ENCODE peak calls at places on chromosomes 3 and 15, in six cellular contexts. One of them, this sample, is unnamed. For H3K36me3 and H3K27me3, the result is how much of the 10 kb centered on the place peaks cover.

GRCh38 chr3:14423197-14423743 is 20.9 kb downstream of the SLC6A6 start:
- DNase-seq in GM23338: no peak
- DNase-seq in NT2/D1: no peak
- DNase-seq in HepG2: peak
- DNase-seq in IMR-90: no peak
- DNase-seq in brain microvascular endothelial cell: no peak
- DNase-seq in this sample: no peak

GRCh38 chr3:31043184-31043819 is 148.8 kb upstream of the GADL1 start:
- DNase-seq in GM23338: no peak
- DNase-seq in IMR-90: peak
- DNase-seq in HepG2: no peak
- DNase-seq in NT2/D1: no peak
- DNase-seq in brain microvascular endothelial cell: no peak
- DNase-seq in this sample: no peak

GRCh38 chr15:48963524-48964113 is at the start of gene SHC4:
- DNase-seq in GM23338: peak
- DNase-seq in brain microvascular endothelial cell: peak
- DNase-seq in IMR-90: peak
- DNase-seq in NT2/D1: peak
- DNase-seq in HepG2: peak
- DNase-seq in this sample: peak

GRCh38 chr3:42502429-42503250 is at the start of gene VIPR1:
- DNase-seq in GM23338: peak
- DNase-seq in IMR-90: no peak
- DNase-seq in NT2/D1: peak
- DNase-seq in brain microvascular endothelial cell: peak
- DNase-seq in HepG2: peak
- DNase-seq in this sample: peak

GRCh38 chr3:146504546-146505197 is 35.3 kb upstream of the PLSCR2 start:
- DNase-seq in GM23338: peak
- DNase-seq in brain microvascular endothelial cell: peak
- DNase-seq in IMR-90: no peak
- DNase-seq in HepG2: no peak
- DNase-seq in NT2/D1: peak
- DNase-seq in this sample: peak

GRCh38 chr15:59997070-59997701 is 6.9 kb upstream of the FOXB1 start:
- DNase-seq in HepG2: no peak
- DNase-seq in IMR-90: no peak
- DNase-seq in NT2/D1: no peak
- DNase-seq in brain microvascular endothelial cell: no peak
- DNase-seq in GM23338: peak
- DNase-seq in this sample: peak

GRCh38 chr3:42590989-42591756 is 513 bp downstream of the SS18L2 start:
- DNase-seq in brain microvascular endothelial cell: no peak
- DNase-seq in IMR-90: no peak
- DNase-seq in NT2/D1: no peak
- DNase-seq in HepG2: no peak
- DNase-seq in GM23338: peak
- DNase-seq in this sample: no peak

GRCh38 chr3:154188416-154188815 is 67.2 kb downstream of the ARHGEF26 start:
- DNase-seq in brain microvascular endothelial cell: no peak
- DNase-seq in IMR-90: no peak
- DNase-seq in NT2/D1: no peak
- DNase-seq in HepG2: no peak
- DNase-seq in GM23338: no peak
- DNase-seq in this sample: no peak

GRCh38 chr3:16146015-16146730 is 28.3 kb upstream of the GALNT15 start:
- DNase-seq in HepG2: no peak
- DNase-seq in IMR-90: no peak
- DNase-seq in NT2/D1: no peak
- DNase-seq in GM23338: no peak
- DNase-seq in brain microvascular endothelial cell: no peak
- DNase-seq in this sample: no peak

GRCh38 chr3:156024904-156025303 is 95.5 kb upstream of the KCNAB1 start:
- DNase-seq in HepG2: no peak
- DNase-seq in GM23338: peak
- DNase-seq in NT2/D1: no peak
- DNase-seq in IMR-90: peak
- DNase-seq in brain microvascular endothelial cell: peak
- DNase-seq in this sample: no peak

GRCh38 chr15:35491999-35492398 is 54.0 kb downstream of the DPH6 start:
- DNase-seq in GM23338: no peak
- DNase-seq in HepG2: no peak
- DNase-seq in IMR-90: no peak
- DNase-seq in NT2/D1: no peak
- DNase-seq in brain microvascular endothelial cell: no peak
- DNase-seq in this sample: no peak

GRCh38 chr15:101044625-101045235 is 125.6 kb downstream of the LRRK1 start:
- DNase-seq in GM23338: no peak
- DNase-seq in NT2/D1: no peak
- DNase-seq in IMR-90: no peak
- DNase-seq in HepG2: no peak
- DNase-seq in brain microvascular endothelial cell: no peak
- DNase-seq in this sample: peak

GRCh38 chr15:35583863-35584528 is 38.0 kb upstream of the DPH6 start:
- DNase-seq in GM23338: no peak
- DNase-seq in brain microvascular endothelial cell: no peak
- DNase-seq in NT2/D1: no peak
- DNase-seq in IMR-90: peak
- DNase-seq in HepG2: no peak
- DNase-seq in this sample: no peak

GRCh38 chr3:188923671-188924070 is 248.1 kb upstream of the TPRG1 start:
- DNase-seq in GM23338: no peak
- DNase-seq in HepG2: no peak
- DNase-seq in NT2/D1: no peak
- DNase-seq in brain microvascular endothelial cell: no peak
- DNase-seq in IMR-90: no peak
- DNase-seq in this sample: no peak

GRCh38 chr15:40286794-40287193 is 3.9 kb upstream of the ANKRD63 start:
- DNase-seq in GM23338: no peak
- DNase-seq in HepG2: no peak
- DNase-seq in brain microvascular endothelial cell: no peak
- DNase-seq in IMR-90: no peak
- DNase-seq in NT2/D1: no peak
- DNase-seq in this sample: no peak

GRCh38 chr15:94844533-94845390 is 613.4 kb downstream of the MCTP2 start:
- DNase-seq in NT2/D1: no peak
- DNase-seq in GM23338: peak
- DNase-seq in IMR-90: no peak
- DNase-seq in HepG2: peak
- DNase-seq in brain microvascular endothelial cell: peak
- DNase-seq in this sample: peak

GRCh38 chr3:179666030-179666429 is 13.2 kb downstream of the USP13 start:
- DNase-seq in GM23338: no peak
- DNase-seq in IMR-90: no peak
- DNase-seq in brain microvascular endothelial cell: no peak
- DNase-seq in HepG2: no peak
- DNase-seq in NT2/D1: no peak
- DNase-seq in this sample: no peak

DNA sequence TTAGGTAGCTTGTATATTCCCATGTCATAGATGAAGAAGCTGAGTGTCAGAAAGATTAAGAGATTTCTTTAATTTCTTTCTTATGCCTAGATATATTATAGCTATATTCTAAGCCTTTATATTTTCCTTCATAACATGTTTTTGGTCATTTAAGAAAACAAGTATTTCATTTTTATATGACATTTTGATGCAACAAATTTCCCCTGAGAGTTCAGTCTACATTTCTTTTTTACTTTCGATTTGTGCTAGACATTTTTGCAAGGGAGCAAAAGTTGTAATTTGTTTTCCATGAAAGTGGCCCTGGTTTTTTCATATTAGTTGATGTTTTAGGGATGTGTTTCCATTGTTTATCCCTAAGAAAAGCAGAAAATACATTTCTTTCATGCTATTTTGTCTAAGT is 344.9 kb downstream of the NLGN1 start:
- DNase-seq in NT2/D1: no peak
- DNase-seq in IMR-90: no peak
- DNase-seq in GM23338: no peak
- DNase-seq in HepG2: no peak
- DNase-seq in brain microvascular endothelial cell: no peak
- DNase-seq in this sample: no peak
- H3K4me3 ChIP-seq in NT2/D1: no peak
- H3K4me3 ChIP-seq in IMR-90: no peak
- H3K4me3 ChIP-seq in GM23338: no peak
- H3K4me3 ChIP-seq in HepG2: no peak
- H3K4me3 ChIP-seq in brain microvascular endothelial cell: no peak
- H3K4me3 ChIP-seq in this sample: no peak

DNA sequence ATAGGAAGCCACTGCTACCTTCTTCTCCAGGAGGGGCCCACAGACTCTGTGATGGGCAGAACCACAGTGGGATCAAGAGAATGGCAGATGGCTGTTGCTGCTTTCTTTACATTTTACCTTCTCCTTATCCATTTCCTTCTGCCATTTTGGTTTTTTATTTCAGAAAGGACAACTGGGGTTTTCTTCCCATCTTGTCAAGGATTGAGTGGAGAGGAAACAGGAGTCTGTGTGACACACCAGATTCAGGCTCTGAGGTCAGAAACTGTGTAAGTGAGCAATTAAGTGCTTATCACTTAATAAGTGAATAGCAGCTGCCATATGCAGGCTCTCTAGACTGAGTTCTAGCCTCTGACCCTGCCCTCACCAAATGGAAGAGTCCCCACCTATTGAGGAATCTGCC is 47.3 kb downstream of the ITGB5 start:
- DNase-seq in NT2/D1: no peak
- DNase-seq in GM23338: no peak
- DNase-seq in HepG2: no peak
- DNase-seq in brain microvascular endothelial cell: no peak
- DNase-seq in IMR-90: no peak
- DNase-seq in this sample: no peak
- H3K36me3 ChIP-seq in NT2/D1: half or more
- H3K36me3 ChIP-seq in GM23338: under half
- H3K36me3 ChIP-seq in HepG2: under half
- H3K36me3 ChIP-seq in brain microvascular endothelial cell: under half
- H3K36me3 ChIP-seq in IMR-90: under half
- H3K36me3 ChIP-seq in this sample: under half

DNA sequence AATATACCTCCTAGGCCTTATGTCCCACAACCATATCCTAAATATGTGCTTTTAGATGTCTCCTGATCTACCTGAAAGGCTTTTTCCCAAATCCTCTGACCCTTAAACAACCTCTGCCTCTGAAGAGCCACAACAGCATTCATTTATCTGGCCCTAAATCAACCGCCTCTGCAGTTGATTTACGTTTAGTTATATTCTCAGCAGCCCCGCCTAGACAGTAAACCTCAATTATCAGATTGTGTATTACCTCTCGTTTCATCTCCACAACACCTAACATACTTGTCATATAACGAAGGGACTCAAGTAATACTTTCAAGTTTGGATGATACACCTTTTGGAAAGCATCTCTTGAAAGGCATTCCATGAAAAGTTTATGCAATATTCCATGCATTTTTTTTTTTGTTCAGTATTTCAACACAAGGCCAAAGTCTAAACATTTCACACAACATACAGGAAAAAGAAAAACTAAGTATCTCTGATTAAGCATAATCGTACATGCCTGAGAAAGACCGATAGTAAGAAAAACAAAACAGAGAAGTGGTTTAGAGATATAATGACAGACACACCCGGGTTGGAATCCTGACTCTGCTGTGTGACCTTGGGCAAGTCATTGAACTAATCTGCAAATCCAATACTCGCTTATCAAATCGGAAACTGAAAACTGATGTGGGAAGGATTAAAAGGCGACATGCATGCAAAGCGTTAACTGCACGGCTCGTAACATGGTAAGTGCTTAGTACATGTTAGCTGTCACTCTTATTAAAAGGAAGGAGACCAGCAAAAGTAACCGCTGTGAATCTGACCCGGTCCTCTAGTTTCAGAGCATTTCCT is 778 bp downstream of the CRBN start:
- DNase-seq in GM23338: no peak
- DNase-seq in HepG2: no peak
- DNase-seq in brain microvascular endothelial cell: no peak
- DNase-seq in NT2/D1: no peak
- DNase-seq in IMR-90: no peak
- DNase-seq in this sample: no peak
- H3K27me3 ChIP-seq in GM23338: under half
- H3K27me3 ChIP-seq in HepG2: under half
- H3K27me3 ChIP-seq in brain microvascular endothelial cell: under half
- H3K27me3 ChIP-seq in NT2/D1: under half
- H3K27me3 ChIP-seq in IMR-90: under half
- H3K27me3 ChIP-seq in this sample: under half

DNA sequence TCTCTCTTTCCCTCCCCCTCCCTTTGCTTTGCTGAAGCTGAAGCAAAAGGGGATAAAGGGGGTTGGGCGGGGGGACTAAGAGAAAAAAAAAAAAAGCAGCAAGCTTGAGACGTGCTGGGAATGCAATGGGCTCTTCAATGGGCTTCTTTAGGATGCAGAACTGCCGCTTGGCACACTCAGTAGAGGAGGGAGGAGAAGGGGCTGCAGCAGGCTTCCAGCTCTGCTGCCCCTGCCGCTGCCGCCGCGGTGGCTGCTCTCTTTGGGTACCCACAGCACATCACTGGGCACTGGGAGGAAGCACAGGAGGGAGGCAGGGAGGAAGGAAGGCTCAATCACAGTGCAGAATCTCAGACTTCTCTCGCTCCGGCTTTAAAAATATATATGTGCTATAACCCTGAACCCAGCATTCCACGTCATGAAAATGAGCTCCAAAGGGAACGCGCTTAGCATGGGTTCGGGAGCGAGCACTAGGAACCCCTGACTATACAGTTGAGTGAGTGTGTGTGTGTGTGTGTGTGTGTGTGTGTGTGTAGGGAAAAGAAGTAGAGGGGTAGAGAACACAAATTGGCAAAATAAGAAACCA is 3.5 kb downstream of the SLITRK3 start:
- DNase-seq in NT2/D1: peak
- DNase-seq in HepG2: no peak
- DNase-seq in brain microvascular endothelial cell: no peak
- DNase-seq in GM23338: peak
- DNase-seq in IMR-90: no peak
- DNase-seq in this sample: peak
- H3K4me3 ChIP-seq in NT2/D1: peak
- H3K4me3 ChIP-seq in HepG2: no peak
- H3K4me3 ChIP-seq in brain microvascular endothelial cell: peak
- H3K4me3 ChIP-seq in GM23338: peak
- H3K4me3 ChIP-seq in IMR-90: no peak
- H3K4me3 ChIP-seq in this sample: peak

DNA sequence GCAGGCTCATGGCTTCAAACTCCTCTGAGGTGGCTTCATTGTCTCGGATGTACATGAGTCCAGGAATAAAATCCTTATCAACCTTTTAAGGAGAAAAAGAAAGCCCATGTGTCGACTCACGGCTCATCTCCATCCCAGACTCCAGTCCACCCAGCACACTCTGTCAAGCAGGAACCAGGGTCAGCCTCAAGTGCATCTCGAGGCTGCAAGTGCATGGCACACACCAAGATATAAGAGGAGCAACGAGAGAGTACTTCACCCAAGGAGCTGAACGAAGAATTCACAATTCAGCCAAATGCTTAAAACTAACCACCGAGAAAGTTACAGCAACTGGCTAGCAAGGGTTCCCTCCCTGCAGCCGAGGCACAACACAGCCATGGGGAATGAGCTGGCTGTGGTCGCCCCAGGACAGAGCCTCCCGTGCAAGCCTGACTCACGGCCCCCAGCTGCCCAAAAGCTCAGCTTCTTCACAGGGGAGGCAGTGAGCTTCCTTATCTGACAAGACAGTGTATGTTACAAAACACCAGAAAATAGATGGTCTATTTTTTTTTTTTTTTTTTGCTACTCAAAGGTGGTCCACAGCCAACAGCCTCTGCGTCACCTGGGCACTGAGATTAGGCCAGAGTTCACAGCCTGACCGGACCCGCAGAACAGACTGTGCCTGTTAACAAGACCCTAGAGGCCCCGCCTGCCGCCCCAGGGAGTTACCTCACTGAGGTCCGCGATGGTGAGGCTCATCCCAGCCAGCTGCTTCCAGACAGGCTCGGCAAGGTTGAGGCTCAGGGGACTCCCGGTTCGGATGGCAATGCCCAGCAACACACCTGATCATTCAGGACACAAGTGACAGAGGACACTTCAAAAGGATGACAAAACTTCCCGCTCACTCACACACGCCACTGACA is 15.9 kb upstream of the OCA2 start:
- DNase-seq in GM23338: no peak
- DNase-seq in NT2/D1: no peak
- DNase-seq in brain microvascular endothelial cell: peak
- DNase-seq in IMR-90: peak
- DNase-seq in HepG2: no peak
- DNase-seq in this sample: peak
- H3K36me3 ChIP-seq in GM23338: under half
- H3K36me3 ChIP-seq in NT2/D1: half or more
- H3K36me3 ChIP-seq in brain microvascular endothelial cell: under half
- H3K36me3 ChIP-seq in IMR-90: under half
- H3K36me3 ChIP-seq in HepG2: under half
- H3K36me3 ChIP-seq in this sample: under half